ENCODE peak calls at places on chromosome 14, in six cellular contexts. V is stimulated activated CD4-positive, alpha-beta T cell treated with anti-CD3 and anti-CD28 coated beads, Interleukin-4, amount 100 ng/mL, for 48 hours; Y is M059J; H is tibial nerve; Z is DMS79 treated with DMSO at 0.1 percent for 48 hours; N is C1 segment of cervical spinal cord. S is an unnamed sample.

GRCh38 chr14:76502638-76503037 is 126.7 kb downstream of the ESRRB start:
- DNase-seq in V (no peak), Y (no peak), H (no peak), Z (no peak), N (no peak), S (no peak)

GRCh38 chr14:63045612-63046320 is 508 bp upstream of the KCNH5 start:
- DNase-seq in V (no peak), Y (peak; percentile 3), H (no peak), Z (peak; percentile 44), N (no peak), S (no peak)

GRCh38 chr14:104686624-104687517 is 2.5 kb upstream of the INF2 start:
- DNase-seq in V (no peak), Y (no peak), H (no peak), Z (no peak), N (no peak), S (no peak)

GRCh38 chr14:52076334-52076733 is 7.5 kb upstream of the NID2 start:
- DNase-seq in V (no peak), Y (peak; percentile 88), H (no peak), Z (no peak), N (no peak), S (peak; percentile 93)

GRCh38 chr14:99382781-99383456 is 97.7 kb downstream of the SETD3 start:
- DNase-seq in V (no peak), Y (peak; percentile 87), H (no peak), Z (no peak), N (no peak), S (peak; percentile 78)

GRCh38 chr14:40694026-40694425 is 912.6 kb upstream of the LRFN5 start:
- DNase-seq in V (no peak), Y (no peak), H (no peak), Z (no peak), N (no peak), S (no peak)

GRCh38 chr14:50865677-50866076 is 6.2 kb upstream of the ABHD12B start:
- DNase-seq in V (no peak), Y (no peak), H (no peak), Z (no peak), N (no peak), S (no peak)

GRCh38 chr14:75566321-75566720 is 12.1 kb upstream of the FLVCR2 start:
- DNase-seq in V (peak; percentile 66), Y (peak; percentile 59), H (no peak), Z (no peak), N (no peak), S (peak; percentile 65)

GRCh38 chr14:42192659-42193425 is 586.2 kb downstream of the LRFN5 start:
- DNase-seq in V (no peak), Y (peak; percentile 87), H (no peak), Z (no peak), N (no peak), S (peak; percentile 98)

GRCh38 chr14:101503431-101504095 is 57.7 kb upstream of the DIO3 start:
- DNase-seq in V (no peak), Y (no peak), H (peak; percentile 10), Z (no peak), N (no peak), S (no peak)

GRCh38 chr14:67569011-67569650 is 30.9 kb downstream of the PIGH start:
- DNase-seq in V (no peak), Y (no peak), H (no peak), Z (no peak), N (no peak), S (no peak)

GRCh38 chr14:71466942-71467341 is 465.3 kb upstream of the RGS6 start:
- DNase-seq in V (no peak), Y (peak; percentile 22), H (no peak), Z (no peak), N (no peak), S (no peak)

GRCh38 chr14:92531151-92531873 is 17.7 kb downstream of the RIN3 start:
- DNase-seq in V (no peak), Y (no peak), H (no peak), Z (no peak), N (no peak), S (no peak)

GRCh38 chr14:33964599-33965317 is 13.9 kb upstream of the EGLN3 start:
- DNase-seq in V (no peak), Y (no peak), H (no peak), Z (no peak), N (no peak), S (no peak)

GRCh38 chr14:22848391-22849164 is 12.2 kb downstream of the MMP14 start:
- DNase-seq in V (no peak), Y (peak; percentile 68), H (peak; percentile 55), Z (peak; percentile 60), N (no peak), S (no peak)

GRCh38 chr14:82710257-82710841 is 1176.7 kb upstream of the SEL1L start:
- DNase-seq in V (peak; percentile 37), Y (peak; percentile 1), H (no peak), Z (no peak), N (no peak), S (peak; percentile 69)

GRCh38 chr14:102316048-102316745 is 3.3 kb upstream of the ZNF839 start:
- DNase-seq in V (no peak), Y (peak; percentile 52), H (no peak), Z (peak; percentile 89), N (no peak), S (peak; percentile 35)

GRCh38 chr14:77009014-77009413 is 19.5 kb downstream of the IRF2BPL start:
- DNase-seq in V (no peak), Y (no peak), H (no peak), Z (no peak), N (no peak), S (peak; percentile 64)

GRCh38 chr14:37253905-37254304 is 56.2 kb downstream of the MIPOL1 start:
- DNase-seq in V (no peak), Y (peak; percentile 28), H (no peak), Z (peak; percentile 55), N (no peak), S (peak; percentile 94)

GRCh38 chr14:102580552-102581110 is 11.8 kb upstream of the RCOR1 start:
- DNase-seq in V (no peak), Y (peak; percentile 50), H (no peak), Z (no peak), N (no peak), S (peak; percentile 34)

GRCh38 chr14:93014038-93015023 is 91.4 kb downstream of the CHGA start:
- DNase-seq in V (no peak), Y (no peak), H (no peak), Z (peak; percentile 26), N (no peak), S (no peak)

GRCh38 chr14:61326847-61327246 is 5.5 kb downstream of the PRKCH start:
- DNase-seq in V (no peak), Y (peak; percentile 12), H (peak; percentile 32), Z (no peak), N (no peak), S (peak; percentile 6)

GRCh38 chr14:53516261-53516774 is 363.2 kb upstream of the DDHD1 start:
- DNase-seq in V (no peak), Y (peak; percentile 34), H (no peak), Z (no peak), N (no peak), S (no peak)

GRCh38 chr14:104105071-104105821 is 19.7 kb downstream of the ASPG start:
- DNase-seq in V (no peak), Y (no peak), H (no peak), Z (no peak), N (no peak), S (no peak)

GRCh38 chr14:49778421-49778820 is 10.5 kb downstream of the KLHDC2 start:
- DNase-seq in V (no peak), Y (no peak), H (no peak), Z (no peak), N (no peak), S (no peak)